ENCODE peak calls at places on chromosomes 2 and 18, in seven cellular contexts. One of them, this sample, is unnamed.

GRCh38 chr2:62435720-62436119 is 70.3 kb downstream of the TMEM17 start:
- DNase-seq in NCI-H1092 treated with DMSO at 0.1 percent for 48 hours: no peak
- DNase-seq in globus pallidus: no peak
- DNase-seq in activated T-helper 1 cell treated with anti-CD3 and anti-CD28 coated beads, Interleukin-12 subunit alpha, Interleukin-12 subunit beta, Interleukin-2, Interleukin-4 antibody, amounts not matched to agents 30 ng/mL and 10 ng/mL and 1 ng/mL, durations not matched to agents 14 hours and 24 hours and 36 hours: no peak
- DNase-seq in aorta: no peak
- DNase-seq in ELF-1: no peak
- DNase-seq in HEK293T: no peak
- DNase-seq in this sample: no peak

GRCh38 chr2:28247326-28247725 is 145.3 kb upstream of the FOSL2 start:
- DNase-seq in NCI-H1092 treated with DMSO at 0.1 percent for 48 hours: no peak
- DNase-seq in ELF-1: no peak
- DNase-seq in activated T-helper 1 cell treated with anti-CD3 and anti-CD28 coated beads, Interleukin-12 subunit alpha, Interleukin-12 subunit beta, Interleukin-2, Interleukin-4 antibody, amounts not matched to agents 30 ng/mL and 10 ng/mL and 1 ng/mL, durations not matched to agents 14 hours and 24 hours and 36 hours: no peak
- DNase-seq in aorta: no peak
- DNase-seq in globus pallidus: no peak
- DNase-seq in HEK293T: no peak
- DNase-seq in this sample: no peak

GRCh38 chr18:55786651-55787272 is 198.8 kb upstream of the TCF4 start:
- DNase-seq in activated T-helper 1 cell treated with anti-CD3 and anti-CD28 coated beads, Interleukin-12 subunit alpha, Interleukin-12 subunit beta, Interleukin-2, Interleukin-4 antibody, amounts not matched to agents 30 ng/mL and 10 ng/mL and 1 ng/mL, durations not matched to agents 14 hours and 24 hours and 36 hours: no peak
- DNase-seq in HEK293T: no peak
- DNase-seq in NCI-H1092 treated with DMSO at 0.1 percent for 48 hours: no peak
- DNase-seq in ELF-1: no peak
- DNase-seq in globus pallidus: no peak
- DNase-seq in aorta: no peak
- DNase-seq in this sample: no peak

GRCh38 chr2:109644571-109645275 is 30.6 kb downstream of the SOWAHC start:
- DNase-seq in globus pallidus: peak; percentile 11
- DNase-seq in NCI-H1092 treated with DMSO at 0.1 percent for 48 hours: peak; percentile 24
- DNase-seq in HEK293T: no peak
- DNase-seq in activated T-helper 1 cell treated with anti-CD3 and anti-CD28 coated beads, Interleukin-12 subunit alpha, Interleukin-12 subunit beta, Interleukin-2, Interleukin-4 antibody, amounts not matched to agents 30 ng/mL and 10 ng/mL and 1 ng/mL, durations not matched to agents 14 hours and 24 hours and 36 hours: no peak
- DNase-seq in aorta: no peak
- DNase-seq in ELF-1: peak; percentile 96
- DNase-seq in this sample: peak; percentile 41

GRCh38 chr2:67240507-67240906 is 156.6 kb upstream of the ETAA1 start:
- DNase-seq in activated T-helper 1 cell treated with anti-CD3 and anti-CD28 coated beads, Interleukin-12 subunit alpha, Interleukin-12 subunit beta, Interleukin-2, Interleukin-4 antibody, amounts not matched to agents 30 ng/mL and 10 ng/mL and 1 ng/mL, durations not matched to agents 14 hours and 24 hours and 36 hours: no peak
- DNase-seq in NCI-H1092 treated with DMSO at 0.1 percent for 48 hours: no peak
- DNase-seq in HEK293T: no peak
- DNase-seq in aorta: no peak
- DNase-seq in globus pallidus: no peak
- DNase-seq in ELF-1: no peak
- DNase-seq in this sample: no peak

GRCh38 chr18:76351961-76352581 is 143.0 kb downstream of the ZNF516 start:
- DNase-seq in globus pallidus: no peak
- DNase-seq in aorta: no peak
- DNase-seq in activated T-helper 1 cell treated with anti-CD3 and anti-CD28 coated beads, Interleukin-12 subunit alpha, Interleukin-12 subunit beta, Interleukin-2, Interleukin-4 antibody, amounts not matched to agents 30 ng/mL and 10 ng/mL and 1 ng/mL, durations not matched to agents 14 hours and 24 hours and 36 hours: no peak
- DNase-seq in ELF-1: peak; percentile 93
- DNase-seq in HEK293T: peak; percentile 57
- DNase-seq in NCI-H1092 treated with DMSO at 0.1 percent for 48 hours: peak; percentile 91
- DNase-seq in this sample: peak; percentile 36

GRCh38 chr18:58896268-58896667 is 31.6 kb downstream of the ZNF532 start:
- DNase-seq in aorta: no peak
- DNase-seq in ELF-1: peak; percentile 47
- DNase-seq in NCI-H1092 treated with DMSO at 0.1 percent for 48 hours: no peak
- DNase-seq in HEK293T: no peak
- DNase-seq in activated T-helper 1 cell treated with anti-CD3 and anti-CD28 coated beads, Interleukin-12 subunit alpha, Interleukin-12 subunit beta, Interleukin-2, Interleukin-4 antibody, amounts not matched to agents 30 ng/mL and 10 ng/mL and 1 ng/mL, durations not matched to agents 14 hours and 24 hours and 36 hours: no peak
- DNase-seq in globus pallidus: no peak
- DNase-seq in this sample: no peak

GRCh38 chr2:159290289-159290907 is 3.9 kb upstream of the WDSUB1 start:
- DNase-seq in ELF-1: no peak
- DNase-seq in globus pallidus: peak; percentile 16
- DNase-seq in NCI-H1092 treated with DMSO at 0.1 percent for 48 hours: peak; percentile 7
- DNase-seq in activated T-helper 1 cell treated with anti-CD3 and anti-CD28 coated beads, Interleukin-12 subunit alpha, Interleukin-12 subunit beta, Interleukin-2, Interleukin-4 antibody, amounts not matched to agents 30 ng/mL and 10 ng/mL and 1 ng/mL, durations not matched to agents 14 hours and 24 hours and 36 hours: no peak
- DNase-seq in HEK293T: no peak
- DNase-seq in aorta: no peak
- DNase-seq in this sample: peak; percentile 46

GRCh38 chr2:127625146-127625943 is 20.6 kb upstream of the GPR17 start:
- DNase-seq in globus pallidus: no peak
- DNase-seq in activated T-helper 1 cell treated with anti-CD3 and anti-CD28 coated beads, Interleukin-12 subunit alpha, Interleukin-12 subunit beta, Interleukin-2, Interleukin-4 antibody, amounts not matched to agents 30 ng/mL and 10 ng/mL and 1 ng/mL, durations not matched to agents 14 hours and 24 hours and 36 hours: no peak
- DNase-seq in ELF-1: no peak
- DNase-seq in aorta: peak; percentile 68
- DNase-seq in NCI-H1092 treated with DMSO at 0.1 percent for 48 hours: no peak
- DNase-seq in HEK293T: no peak
- DNase-seq in this sample: no peak

GRCh38 chr18:79400591-79401381 is 5.1 kb downstream of the NFATC1 start:
- DNase-seq in activated T-helper 1 cell treated with anti-CD3 and anti-CD28 coated beads, Interleukin-12 subunit alpha, Interleukin-12 subunit beta, Interleukin-2, Interleukin-4 antibody, amounts not matched to agents 30 ng/mL and 10 ng/mL and 1 ng/mL, durations not matched to agents 14 hours and 24 hours and 36 hours: peak; percentile 34
- DNase-seq in HEK293T: no peak
- DNase-seq in globus pallidus: no peak
- DNase-seq in aorta: peak; percentile 78
- DNase-seq in ELF-1: no peak
- DNase-seq in NCI-H1092 treated with DMSO at 0.1 percent for 48 hours: no peak
- DNase-seq in this sample: no peak

GRCh38 chr2:70728128-70728527 is 39.9 kb downstream of the ADD2 start:
- DNase-seq in aorta: no peak
- DNase-seq in activated T-helper 1 cell treated with anti-CD3 and anti-CD28 coated beads, Interleukin-12 subunit alpha, Interleukin-12 subunit beta, Interleukin-2, Interleukin-4 antibody, amounts not matched to agents 30 ng/mL and 10 ng/mL and 1 ng/mL, durations not matched to agents 14 hours and 24 hours and 36 hours: no peak
- DNase-seq in ELF-1: no peak
- DNase-seq in NCI-H1092 treated with DMSO at 0.1 percent for 48 hours: no peak
- DNase-seq in globus pallidus: no peak
- DNase-seq in HEK293T: no peak
- DNase-seq in this sample: no peak

GRCh38 chr2:47616506-47616905 is 166.4 kb upstream of the MSH6 start:
- DNase-seq in activated T-helper 1 cell treated with anti-CD3 and anti-CD28 coated beads, Interleukin-12 subunit alpha, Interleukin-12 subunit beta, Interleukin-2, Interleukin-4 antibody, amounts not matched to agents 30 ng/mL and 10 ng/mL and 1 ng/mL, durations not matched to agents 14 hours and 24 hours and 36 hours: no peak
- DNase-seq in ELF-1: no peak
- DNase-seq in HEK293T: no peak
- DNase-seq in globus pallidus: no peak
- DNase-seq in aorta: no peak
- DNase-seq in NCI-H1092 treated with DMSO at 0.1 percent for 48 hours: no peak
- DNase-seq in this sample: no peak

GRCh38 chr2:198084136-198084535 is 279.7 kb downstream of the PLCL1 start:
- DNase-seq in ELF-1: no peak
- DNase-seq in globus pallidus: no peak
- DNase-seq in activated T-helper 1 cell treated with anti-CD3 and anti-CD28 coated beads, Interleukin-12 subunit alpha, Interleukin-12 subunit beta, Interleukin-2, Interleukin-4 antibody, amounts not matched to agents 30 ng/mL and 10 ng/mL and 1 ng/mL, durations not matched to agents 14 hours and 24 hours and 36 hours: no peak
- DNase-seq in HEK293T: no peak
- DNase-seq in aorta: no peak
- DNase-seq in NCI-H1092 treated with DMSO at 0.1 percent for 48 hours: no peak
- DNase-seq in this sample: no peak

GRCh38 chr18:62512996-62513395 is 9.8 kb upstream of the ZCCHC2 start:
- DNase-seq in ELF-1: no peak
- DNase-seq in HEK293T: no peak
- DNase-seq in globus pallidus: no peak
- DNase-seq in activated T-helper 1 cell treated with anti-CD3 and anti-CD28 coated beads, Interleukin-12 subunit alpha, Interleukin-12 subunit beta, Interleukin-2, Interleukin-4 antibody, amounts not matched to agents 30 ng/mL and 10 ng/mL and 1 ng/mL, durations not matched to agents 14 hours and 24 hours and 36 hours: no peak
- DNase-seq in NCI-H1092 treated with DMSO at 0.1 percent for 48 hours: no peak
- DNase-seq in aorta: no peak
- DNase-seq in this sample: no peak

GRCh38 chr2:6977095-6977777 is 60.0 kb downstream of the RNF144A start:
- DNase-seq in NCI-H1092 treated with DMSO at 0.1 percent for 48 hours: peak; percentile 68
- DNase-seq in ELF-1: no peak
- DNase-seq in globus pallidus: peak; percentile 80
- DNase-seq in activated T-helper 1 cell treated with anti-CD3 and anti-CD28 coated beads, Interleukin-12 subunit alpha, Interleukin-12 subunit beta, Interleukin-2, Interleukin-4 antibody, amounts not matched to agents 30 ng/mL and 10 ng/mL and 1 ng/mL, durations not matched to agents 14 hours and 24 hours and 36 hours: no peak
- DNase-seq in HEK293T: no peak
- DNase-seq in aorta: no peak
- DNase-seq in this sample: peak; percentile 38

GRCh38 chr18:80158365-80158764 is 49.3 kb downstream of the ADNP2 start:
- DNase-seq in ELF-1: no peak
- DNase-seq in NCI-H1092 treated with DMSO at 0.1 percent for 48 hours: no peak
- DNase-seq in HEK293T: no peak
- DNase-seq in aorta: no peak
- DNase-seq in activated T-helper 1 cell treated with anti-CD3 and anti-CD28 coated beads, Interleukin-12 subunit alpha, Interleukin-12 subunit beta, Interleukin-2, Interleukin-4 antibody, amounts not matched to agents 30 ng/mL and 10 ng/mL and 1 ng/mL, durations not matched to agents 14 hours and 24 hours and 36 hours: no peak
- DNase-seq in globus pallidus: no peak
- DNase-seq in this sample: no peak

GRCh38 chr2:211967234-211967633 is 571.4 kb downstream of the ERBB4 start:
- DNase-seq in aorta: no peak
- DNase-seq in ELF-1: no peak
- DNase-seq in activated T-helper 1 cell treated with anti-CD3 and anti-CD28 coated beads, Interleukin-12 subunit alpha, Interleukin-12 subunit beta, Interleukin-2, Interleukin-4 antibody, amounts not matched to agents 30 ng/mL and 10 ng/mL and 1 ng/mL, durations not matched to agents 14 hours and 24 hours and 36 hours: no peak
- DNase-seq in HEK293T: no peak
- DNase-seq in NCI-H1092 treated with DMSO at 0.1 percent for 48 hours: no peak
- DNase-seq in globus pallidus: no peak
- DNase-seq in this sample: no peak

GRCh38 chr2:49416252-49416651 is 261.9 kb upstream of the FSHR start:
- DNase-seq in HEK293T: no peak
- DNase-seq in aorta: no peak
- DNase-seq in globus pallidus: no peak
- DNase-seq in NCI-H1092 treated with DMSO at 0.1 percent for 48 hours: no peak
- DNase-seq in ELF-1: no peak
- DNase-seq in activated T-helper 1 cell treated with anti-CD3 and anti-CD28 coated beads, Interleukin-12 subunit alpha, Interleukin-12 subunit beta, Interleukin-2, Interleukin-4 antibody, amounts not matched to agents 30 ng/mL and 10 ng/mL and 1 ng/mL, durations not matched to agents 14 hours and 24 hours and 36 hours: no peak
- DNase-seq in this sample: no peak

GRCh38 chr2:16649353-16650286 is 16.0 kb downstream of the CYRIA start:
- DNase-seq in HEK293T: no peak
- DNase-seq in globus pallidus: no peak
- DNase-seq in aorta: no peak
- DNase-seq in NCI-H1092 treated with DMSO at 0.1 percent for 48 hours: no peak
- DNase-seq in ELF-1: no peak
- DNase-seq in activated T-helper 1 cell treated with anti-CD3 and anti-CD28 coated beads, Interleukin-12 subunit alpha, Interleukin-12 subunit beta, Interleukin-2, Interleukin-4 antibody, amounts not matched to agents 30 ng/mL and 10 ng/mL and 1 ng/mL, durations not matched to agents 14 hours and 24 hours and 36 hours: no peak
- DNase-seq in this sample: no peak

GRCh38 chr18:63831080-63831788 is 56.0 kb downstream of the SERPINB7 start:
- DNase-seq in HEK293T: no peak
- DNase-seq in globus pallidus: no peak
- DNase-seq in NCI-H1092 treated with DMSO at 0.1 percent for 48 hours: no peak
- DNase-seq in ELF-1: no peak
- DNase-seq in activated T-helper 1 cell treated with anti-CD3 and anti-CD28 coated beads, Interleukin-12 subunit alpha, Interleukin-12 subunit beta, Interleukin-2, Interleukin-4 antibody, amounts not matched to agents 30 ng/mL and 10 ng/mL and 1 ng/mL, durations not matched to agents 14 hours and 24 hours and 36 hours: no peak
- DNase-seq in aorta: no peak
- DNase-seq in this sample: no peak